ENCODE peak calls at places on chromosomes 11 and 22, in seven cellular contexts. R is sigmoid colon, N is GM23248, Y is transverse colon, W is HFF-Myc, P is spleen, Q is MM.1S. T is an unnamed sample.

GRCh38 chr11:64536396-64536935 is 54.6 kb upstream of the SLC22A12 start:
- DNase-seq in Q (no peak), W (no peak), Y (no peak), N (peak), P (no peak), R (no peak), T (no peak)

GRCh38 chr11:92211576-92212167 is 12.9 kb upstream of the FAT3 start:
- DNase-seq in Y (no peak), W (no peak), Q (no peak), P (no peak), N (peak), R (no peak), T (no peak)

GRCh38 chr11:66189031-66189745 is 79.3 kb upstream of the RAB1B start:
- DNase-seq in R (no peak), W (no peak), Q (no peak), P (no peak), N (peak), Y (no peak), T (no peak)

GRCh38 chr11:96278039-96278897 is 64.7 kb downstream of the MAML2 start:
- DNase-seq in P (no peak), N (peak), Y (no peak), Q (no peak), R (no peak), W (peak), T (no peak)

GRCh38 chr11:112968988-112969714 is 7.9 kb downstream of the NCAM1 start:
- DNase-seq in Y (no peak), Q (peak), W (no peak), R (no peak), P (no peak), N (peak), T (no peak)

GRCh38 chr22:30201970-30202369 is 44.6 kb downstream of the LIF start:
- DNase-seq in N (peak), W (no peak), R (no peak), P (no peak), Y (no peak), Q (no peak), T (no peak)

GRCh38 chr22:41479671-41480396 is 10.9 kb downstream of the ACO2 start:
- DNase-seq in Y (no peak), W (no peak), N (peak), P (no peak), R (no peak), Q (no peak), T (no peak)

GRCh38 chr22:24514241-24515024 is 19.3 kb downstream of the UPB1 start:
- DNase-seq in Y (peak), R (no peak), P (no peak), N (no peak), Q (no peak), W (no peak), T (peak)

GRCh38 chr11:62508336-62509058 is 38.1 kb downstream of the AHNAK start:
- DNase-seq in W (no peak), Y (peak), P (peak), Q (peak), N (peak), R (peak), T (peak)

GRCh38 chr11:120384476-120384875 is 48.3 kb downstream of the ARHGEF12 start:
- DNase-seq in R (no peak), P (no peak), N (no peak), W (no peak), Y (no peak), Q (no peak), T (no peak)

DNA sequence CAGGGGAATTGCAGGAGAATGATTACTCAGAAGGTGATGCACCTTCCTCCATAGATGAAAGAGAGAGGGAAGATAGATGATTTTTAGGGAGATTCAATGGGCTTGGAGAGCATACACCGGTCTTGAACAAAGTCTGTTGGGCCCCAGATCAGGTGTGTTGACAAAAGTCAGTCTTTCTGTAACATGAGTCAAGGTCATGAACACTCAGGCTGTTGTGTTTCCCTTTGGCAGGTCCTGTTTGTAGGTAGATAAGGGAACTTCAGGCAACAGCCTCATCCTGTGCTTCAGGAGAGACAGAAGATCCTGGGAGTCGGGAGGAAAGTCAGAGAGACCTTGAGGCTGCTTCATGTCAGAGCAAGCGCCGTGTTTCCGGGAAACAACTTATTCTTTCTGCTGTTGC is 703.1 kb downstream of the BRD1 start:
- DNase-seq in P (no peak), N (no peak), Y (no peak), W (no peak), Q (no peak), R (no peak), T (no peak)
- H3K4me3 ChIP-seq in P (no peak), N (no peak), Y (no peak), W (no peak), Q (no peak), R (no peak), T (no peak)

DNA sequence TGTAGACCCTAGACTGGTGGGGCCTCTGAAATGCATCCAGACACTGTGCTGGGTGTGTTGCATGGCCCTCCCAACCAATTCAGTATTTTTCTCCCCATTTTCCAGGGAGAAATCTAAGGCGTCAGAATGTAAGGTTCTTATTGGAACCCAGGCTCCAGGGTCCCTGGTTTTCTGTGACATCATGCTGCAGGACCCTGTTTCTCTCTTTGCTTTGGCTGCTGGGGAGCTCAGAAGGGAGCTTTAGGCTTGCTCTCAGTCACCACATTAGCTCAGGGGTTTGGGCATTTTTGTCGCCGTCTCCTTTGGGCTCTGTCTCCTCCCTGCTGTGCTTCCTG is 2.9 kb downstream of the MYEOV start:
- DNase-seq in Q (no peak), R (no peak), W (no peak), Y (peak), N (no peak), P (no peak), T (no peak)
- H3K4me3 ChIP-seq in Q (peak), R (no peak), W (no peak), Y (no peak), N (peak), P (no peak), T (no peak)

DNA sequence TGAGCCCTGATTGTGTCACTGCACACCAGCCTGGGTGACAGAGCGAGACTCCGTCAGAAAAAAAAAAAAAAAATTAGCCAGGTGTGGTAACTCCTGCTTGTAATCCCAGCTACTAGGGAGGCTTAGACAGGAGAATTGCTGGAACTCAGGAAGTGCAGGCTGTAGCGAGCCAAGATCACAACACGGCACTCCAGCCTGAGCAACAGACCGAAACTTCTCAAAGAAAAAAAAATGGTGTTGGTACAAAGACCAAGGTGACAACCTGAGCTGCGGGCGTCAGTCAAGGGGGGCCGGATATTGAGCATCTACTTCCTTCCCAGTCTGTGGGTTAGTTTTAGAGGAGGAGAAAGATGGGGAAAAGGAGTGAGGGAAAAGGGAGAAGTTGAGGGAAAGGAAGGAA is 48.5 kb upstream of the HSPA8 start:
- DNase-seq in N (no peak), W (no peak), Y (no peak), R (no peak), Q (no peak), P (peak), T (no peak)
- H3K4me3 ChIP-seq in N (no peak), W (no peak), Y (no peak), R (no peak), Q (no peak), P (no peak), T (no peak)

GRCh38 chr11:57566035-57566504 is 1.4 kb downstream of the UBE2L6 start:
- DNase-seq in N (peak), Y (peak), P (no peak), W (no peak), Q (peak), R (no peak), T (peak)
- H3K4me3 ChIP-seq in N (peak), Y (peak), P (peak), W (peak), Q (peak), R (peak), T (no peak)

GRCh38 chr22:46793497-46793896 is 31.0 kb downstream of the TBC1D22A start:
- DNase-seq in Q (no peak), Y (no peak), R (peak), N (no peak), W (no peak), P (peak), T (no peak)

GRCh38 chr22:46789992-46790391 is 27.5 kb downstream of the TBC1D22A start:
- DNase-seq in N (no peak), Y (no peak), R (peak), P (peak), W (no peak), Q (no peak), T (no peak)

GRCh38 chr22:46792061-46792796 is 29.8 kb downstream of the TBC1D22A start:
- DNase-seq in N (no peak), Y (no peak), W (no peak), Q (no peak), R (peak), P (peak), T (no peak)

GRCh38 chr22:46792841-46793261 is 30.4 kb downstream of the TBC1D22A start:
- DNase-seq in N (no peak), W (no peak), Q (no peak), Y (no peak), R (peak), P (peak), T (no peak)

DNA sequence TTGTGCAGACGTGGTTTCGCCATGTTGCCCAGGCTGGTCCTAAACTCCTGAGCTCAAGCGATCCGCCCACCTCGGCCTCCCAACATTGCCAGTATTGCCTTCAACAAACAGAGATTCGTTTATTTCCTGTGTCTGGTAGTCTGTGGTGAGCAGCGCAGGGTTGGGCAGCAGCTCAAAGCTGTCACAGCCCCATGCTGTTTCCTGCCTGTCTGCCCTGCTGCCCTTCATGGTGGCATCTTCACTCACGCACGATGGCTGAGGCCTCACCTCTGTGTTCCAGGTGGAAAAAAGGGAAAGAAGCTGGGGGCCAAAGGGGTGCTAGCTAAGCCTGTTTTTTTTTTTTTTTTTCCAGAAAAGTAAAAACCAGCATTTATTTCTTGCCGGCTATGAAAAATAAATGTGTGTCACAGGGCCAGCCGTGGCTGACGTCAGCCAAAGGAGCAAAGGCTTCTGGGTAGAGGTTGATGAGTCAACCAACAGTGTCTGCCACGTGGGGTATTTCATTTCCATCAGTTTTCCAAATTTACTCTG is 28.8 kb downstream of the TBC1D22A start:
- DNase-seq in Q (peak), N (peak), W (no peak), P (peak), Y (peak), R (peak), T (peak)
- H3K4me3 ChIP-seq in Q (no peak), N (no peak), W (no peak), P (no peak), Y (no peak), R (no peak), T (no peak)

GRCh38 chr11:102267602-102268001 is 49.7 kb upstream of the BIRC3 start:
- DNase-seq in P (no peak), W (no peak), Q (no peak), N (peak), Y (no peak), R (no peak), T (no peak)

GRCh38 chr11:102266111-102266510 is 51.2 kb upstream of the BIRC3 start:
- DNase-seq in P (no peak), Y (no peak), W (no peak), N (peak), R (no peak), Q (no peak), T (no peak)

GRCh38 chr11:102269927-102270326 is 47.4 kb upstream of the BIRC3 start:
- DNase-seq in R (no peak), W (no peak), Y (no peak), P (no peak), N (peak), Q (no peak), T (no peak)

GRCh38 chr11:102268083-102268984 is 49.0 kb upstream of the BIRC3 start:
- DNase-seq in W (no peak), Y (peak), N (peak), P (peak), R (peak), Q (peak), T (peak)

GRCh38 chr11:102268985-102269470 is 48.3 kb upstream of the BIRC3 start:
- DNase-seq in P (no peak), Q (no peak), N (no peak), R (no peak), Y (no peak), W (no peak), T (no peak)
- H3K4me3 ChIP-seq in P (peak), Q (peak), N (peak), R (peak), Y (peak), W (no peak), T (no peak)

DNA sequence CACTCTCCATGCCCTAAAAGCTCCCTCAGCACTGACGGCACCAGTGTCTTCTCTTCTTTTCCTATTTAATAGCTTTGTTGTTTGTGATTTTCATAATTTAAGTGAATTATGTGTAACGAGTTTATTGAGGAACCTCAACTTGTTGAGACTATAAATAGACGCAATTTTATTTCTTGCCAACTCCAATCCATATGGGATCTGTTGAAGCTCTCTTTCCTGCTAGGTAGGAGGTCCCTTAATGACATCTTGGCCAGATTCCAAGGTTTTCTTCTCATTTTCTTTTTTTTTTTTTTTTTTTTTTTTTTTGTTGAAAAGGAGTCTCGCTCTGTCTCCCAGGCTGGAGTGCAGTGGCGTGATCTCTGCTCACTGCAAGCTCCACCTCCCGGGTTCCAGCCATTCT is 14.2 kb downstream of the RTL6 start:
- DNase-seq in W (no peak), N (no peak), Q (no peak), Y (no peak), P (no peak), R (no peak), T (no peak)
- H3K4me3 ChIP-seq in W (no peak), N (no peak), Q (no peak), Y (no peak), P (no peak), R (no peak), T (no peak)

DNA sequence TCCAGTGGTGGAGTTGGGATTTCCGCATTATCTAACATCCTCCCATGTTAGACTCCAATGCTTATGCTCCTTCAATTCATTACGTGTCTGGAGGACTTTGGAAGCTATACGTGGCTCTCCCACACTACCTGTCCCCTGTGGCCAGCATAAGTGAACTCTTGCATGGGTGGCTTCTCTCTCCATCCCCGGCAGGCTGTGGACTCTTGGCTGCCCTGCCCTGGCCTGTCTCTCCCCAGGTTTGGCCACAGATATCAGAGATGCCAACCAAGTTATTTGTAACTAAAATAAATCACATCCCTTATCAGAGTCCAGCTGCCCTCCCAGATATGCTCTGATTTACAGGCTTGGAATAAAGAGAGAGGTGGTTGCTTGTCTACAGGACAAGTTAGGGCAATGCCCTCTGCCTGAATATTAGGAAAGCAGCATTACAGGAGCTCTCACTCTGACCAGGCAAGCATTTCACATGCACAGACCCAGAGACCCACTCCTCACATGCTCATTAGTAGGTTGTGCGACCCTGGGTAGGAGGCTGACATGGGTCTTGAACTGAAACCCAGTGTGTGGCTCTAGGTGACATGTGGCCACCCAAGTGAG is 4.6 kb downstream of the CD44 start:
- DNase-seq in Q (no peak), W (no peak), Y (no peak), R (no peak), N (peak), P (no peak), T (no peak)
- H3K4me3 ChIP-seq in Q (peak), W (peak), Y (no peak), R (no peak), N (peak), P (peak), T (no peak)

GRCh38 chr22:20606041-20606783 is 98.8 kb downstream of the MED15 start:
- DNase-seq in R (no peak), N (peak), P (peak), Y (peak), W (no peak), Q (peak), T (peak)

GRCh38 chr22:20605328-20605727 is 97.9 kb downstream of the MED15 start:
- DNase-seq in R (no peak), Y (no peak), W (no peak), P (no peak), Q (no peak), N (no peak), T (no peak)

GRCh38 chr22:20602589-20603164 is 95.3 kb downstream of the MED15 start:
- DNase-seq in Q (no peak), N (no peak), R (no peak), W (no peak), Y (no peak), P (no peak), T (no peak)

GRCh38 chr22:20604776-20605221 is 97.4 kb downstream of the MED15 start:
- DNase-seq in N (no peak), W (no peak), P (no peak), R (no peak), Y (no peak), Q (no peak), T (no peak)

GRCh38 chr22:20604092-20604747 is 96.8 kb downstream of the MED15 start:
- DNase-seq in R (no peak), Y (no peak), W (no peak), P (no peak), N (no peak), Q (no peak), T (no peak)
- H3K4me3 ChIP-seq in R (no peak), Y (no peak), W (no peak), P (no peak), N (no peak), Q (no peak), T (no peak)

DNA sequence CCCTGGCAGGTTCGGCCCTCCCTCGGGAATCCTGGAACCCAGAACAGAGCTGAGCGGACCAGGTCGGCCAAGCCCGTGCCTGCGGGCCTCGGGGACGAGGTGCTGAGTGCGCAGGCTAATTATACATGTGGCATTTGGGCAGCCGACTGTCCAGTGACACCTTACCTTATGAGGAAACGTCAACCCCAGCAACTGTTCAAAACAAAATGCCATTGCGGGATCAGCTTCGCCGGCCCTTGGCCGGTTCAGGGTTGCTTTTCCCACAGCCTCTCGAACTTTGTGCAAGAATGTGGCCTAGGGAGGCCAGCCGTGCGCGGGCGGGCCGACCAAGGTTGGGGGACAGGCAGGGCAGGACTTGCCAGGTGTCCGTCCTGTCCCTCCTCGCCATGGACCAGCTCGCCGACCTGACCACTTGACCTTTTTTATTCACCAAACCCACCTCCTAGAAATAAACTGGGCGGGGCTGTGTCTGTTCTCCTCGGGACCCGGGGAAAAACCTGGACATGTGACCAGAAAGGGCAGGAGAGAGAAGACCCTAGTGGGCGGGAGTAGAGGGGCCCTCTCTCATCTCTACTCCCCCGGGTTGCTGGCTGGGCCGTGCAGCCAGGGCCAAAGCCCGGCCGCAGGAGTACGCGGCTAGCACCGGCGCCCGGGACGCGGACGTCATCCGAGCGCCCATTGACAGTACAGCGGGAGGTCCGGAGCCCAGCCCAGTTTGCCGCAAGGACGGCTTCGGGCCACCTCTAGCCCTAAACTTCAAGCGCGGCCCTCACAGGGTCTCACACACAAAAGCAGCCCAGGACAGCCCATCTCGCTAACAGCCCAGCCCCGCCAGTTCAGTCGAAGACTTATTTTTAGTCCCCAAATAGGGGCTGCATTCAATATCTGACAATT is 134.3 kb upstream of the C11orf58 start:
- DNase-seq in Y (peak), R (peak), Q (peak), N (peak), P (peak), W (no peak), T (peak)
- H3K4me3 ChIP-seq in Y (peak), R (peak), Q (peak), N (peak), P (peak), W (peak), T (peak)

T was measured in mucosa of descending colon.